ENCODE peak calls at places on chromosomes 11 and 22, in four cellular contexts. C is cardiac fibroblast; I is activated naive CD4-positive, alpha-beta T cell treated with anti-CD3 and anti-CD28 coated beads for 36 hours; L is myocyte. E is an unnamed sample.
A peak's percentile ranks its signal among the peaks of the same experiment; 100 is the strongest.

GRCh38 chr11:7949934-7950333 is 8.4 kb upstream of the OR10A3 start:
- DNase-seq in C (no peak), I (no peak), L (no peak), E (peak; percentile 19)

GRCh38 chr11:34223021-34223813 is 117.8 kb downstream of the NAT10 start:
- DNase-seq in C (peak; percentile 87), I (no peak), L (peak; percentile 17), E (no peak)

GRCh38 chr22:25690798-25691197 is 51.2 kb upstream of the MYO18B start:
- DNase-seq in C (no peak), I (no peak), L (peak; percentile 16), E (no peak)

GRCh38 chr22:40156001-40156516 is 21.7 kb upstream of the TNRC6B start:
- DNase-seq in C (peak; percentile 50), I (peak; percentile 20), L (peak; percentile 30), E (no peak)

GRCh38 chr22:49791682-49792081 is 36.0 kb downstream of the BRD1 start:
- DNase-seq in C (no peak), I (peak; percentile 35), L (no peak), E (no peak)

GRCh38 chr11:69361466-69361865 is 67.5 kb downstream of the MYEOV start:
- DNase-seq in C (no peak), I (no peak), L (no peak), E (no peak)

GRCh38 chr22:19644314-19645223 is 69.7 kb upstream of the SEPTIN5 start:
- DNase-seq in C (no peak), I (no peak), L (no peak), E (no peak)

GRCh38 chr22:28874816-28875320 is 8.5 kb upstream of the ZNRF3 start:
- DNase-seq in C (no peak), I (no peak), L (peak; percentile 62), E (no peak)

GRCh38 chr11:95516786-95517185 is 272.8 kb downstream of the FAM76B start:
- DNase-seq in C (peak; percentile 51), I (no peak), L (no peak), E (no peak)

GRCh38 chr11:71581826-71582225 is 849 bp downstream of the KRTAP5-11 start:
- DNase-seq in C (no peak), I (no peak), L (no peak), E (no peak)

GRCh38 chr11:44797886-44798683 is 71.3 kb downstream of the TSPAN18 start:
- DNase-seq in C (no peak), I (no peak), L (no peak), E (no peak)

GRCh38 chr22:22698263-22698750 is 53.9 kb downstream of the GGTLC2 start:
- DNase-seq in C (no peak), I (no peak), L (no peak), E (no peak)

GRCh38 chr22:40043793-40044101 is 49.0 kb downstream of the FAM83F start:
- DNase-seq in C (no peak), I (no peak), L (no peak), E (no peak)

E was measured in LHCN-M2.